ENCODE peak calls at places on chromosomes 1 and 21, in seven cellular contexts. V is BE2C, P is HCT116, B is body of pancreas, E is colonic mucosa, F is choroid plexus epithelial cell, N is IMR-90. L is an unnamed sample.

GRCh38 chr21:33994373-33994772 is 78.8 kb upstream of the ATP5PO start:
- DNase-seq in V (no peak), P (no peak), B (no peak), E (no peak), F (no peak), N (no peak), L (no peak)

GRCh38 chr1:155591770-155592169 is 18.2 kb upstream of the MSTO1 start:
- DNase-seq in V (peak; percentile 36), P (peak; percentile 70), B (peak; percentile 61), E (peak; percentile 32), F (peak; percentile 82), N (peak; percentile 68), L (peak; percentile 29)

GRCh38 chr1:111475706-111476105 is 1.9 kb downstream of the C1orf162 start:
- DNase-seq in V (no peak), P (no peak), B (no peak), E (no peak), F (no peak), N (no peak), L (no peak)

GRCh38 chr1:155038602-155039307 is 5.1 kb downstream of the DCST1 start:
- DNase-seq in V (no peak), P (no peak), B (no peak), E (peak; percentile 81), F (peak; percentile 33), N (peak; percentile 19), L (no peak)

GRCh38 chr1:29136463-29136915 is 12.8 kb upstream of the TMEM200B start:
- DNase-seq in V (no peak), P (no peak), B (peak; percentile 71), E (no peak), F (peak; percentile 48), N (peak; percentile 58), L (no peak)

GRCh38 chr1:157199421-157199755 is 61.2 kb upstream of the ETV3 start:
- DNase-seq in V (no peak), P (no peak), B (no peak), E (no peak), F (peak; percentile 25), N (peak; percentile 19), L (no peak)

GRCh38 chr1:171267391-171267790 is 19.1 kb downstream of the FMO1 start:
- DNase-seq in V (no peak), P (no peak), B (no peak), E (no peak), F (peak; percentile 33), N (peak; percentile 7), L (peak; percentile 31)

GRCh38 chr1:197924516-197925123 is 7.4 kb downstream of the LHX9 start:
- DNase-seq in V (peak; percentile 53), P (peak; percentile 51), B (peak; percentile 66), E (no peak), F (peak; percentile 73), N (peak; percentile 61), L (peak; percentile 21)

GRCh38 chr1:90200637-90201235 is 205.8 kb downstream of the ZNF326 start:
- DNase-seq in V (no peak), P (no peak), B (no peak), E (no peak), F (peak; percentile 13), N (no peak), L (no peak)

GRCh38 chr1:209650454-209650853 is 1.8 kb downstream of the LAMB3 start:
- DNase-seq in V (no peak), P (no peak), B (no peak), E (no peak), F (no peak), N (no peak), L (no peak)

GRCh38 chr1:8252266-8252951 is 65.5 kb upstream of the SLC45A1 start:
- DNase-seq in V (no peak), P (no peak), B (peak; percentile 40), E (no peak), F (no peak), N (no peak), L (no peak)

GRCh38 chr1:157090196-157090647 is 9.4 kb downstream of the ETV3L start:
- DNase-seq in V (peak; percentile 93), P (peak; percentile 55), B (peak; percentile 86), E (peak; percentile 89), F (peak; percentile 95), N (peak; percentile 87), L (peak; percentile 88)

GRCh38 chr1:55069280-55069679 is 29.9 kb downstream of the PCSK9 start:
- DNase-seq in V (no peak), P (no peak), B (no peak), E (no peak), F (no peak), N (no peak), L (no peak)

GRCh38 chr21:45379901-45380330 is 25.0 kb upstream of the COL18A1 start:
- DNase-seq in V (peak; percentile 4), P (no peak), B (no peak), E (no peak), F (no peak), N (no peak), L (no peak)
- H3K4me3 ChIP-seq in V (no peak overlapping the region), P (no peak overlapping the region), B (no peak overlapping the region), E (no peak overlapping the region), F (no peak overlapping the region), N (no peak overlapping the region), L (no peak overlapping the region)

GRCh38 chr1:83860506-83861221 is 138.3 kb downstream of the TTLL7 start:
- DNase-seq in V (no peak), P (peak; percentile 31), B (peak; percentile 90), E (peak; percentile 91), F (peak; percentile 42), N (no peak), L (no peak)
- TF ChIP-seq CTCF in V (no peak), P (peak; percentile 75), B (peak; percentile 76), E (peak; percentile 66), F (peak; percentile 78), N (peak; percentile 23), L (peak; percentile 64)

DNA sequence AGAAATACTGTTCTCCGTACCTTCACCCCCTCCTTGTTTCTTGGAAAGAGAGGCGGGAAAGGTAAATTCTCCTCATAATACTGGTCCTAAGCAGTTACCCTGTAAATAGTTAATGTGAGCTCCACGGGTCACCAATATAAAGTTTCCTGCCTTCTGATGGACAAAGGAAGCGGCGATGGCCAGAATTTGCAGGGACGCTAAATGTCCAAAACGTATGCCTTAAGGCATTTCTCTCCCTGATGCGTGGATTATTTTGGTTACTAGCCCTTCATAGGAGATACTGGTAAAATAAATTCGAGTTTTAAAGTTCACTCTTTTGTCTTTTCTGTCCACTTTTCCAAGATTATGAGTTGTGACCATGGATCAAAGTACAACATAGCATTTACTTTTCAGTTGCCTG is 913 bp upstream of the PTGS2 start:
- DNase-seq in V (no peak), P (no peak), B (no peak), E (no peak), F (peak; percentile 31), N (peak; percentile 6), L (no peak)
- H3K4me3 ChIP-seq in V (no peak overlapping the region), P (peak overlapping the region; percentile 72), B (no peak overlapping the region), E (peak overlapping the region; percentile 51), F (peak overlapping the region; percentile 85), N (peak overlapping the region; percentile 65), L (peak overlapping the region; percentile 64)

GRCh38 chr21:30269803-30270530 is 12.8 kb downstream of the KRTAP24-1 start:
- DNase-seq in V (no peak), P (no peak), B (no peak), E (no peak), F (no peak), N (no peak), L (no peak)

GRCh38 chr21:30268608-30269197 is 14.0 kb downstream of the KRTAP24-1 start:
- DNase-seq in V (peak; percentile 8), P (no peak), B (no peak), E (peak; percentile 22), F (peak; percentile 5), N (no peak), L (no peak)
- TF ChIP-seq CTCF in V (peak; percentile 43), P (no peak), B (no peak), E (no peak), F (peak; percentile 31), N (no peak), L (no peak)

DNA sequence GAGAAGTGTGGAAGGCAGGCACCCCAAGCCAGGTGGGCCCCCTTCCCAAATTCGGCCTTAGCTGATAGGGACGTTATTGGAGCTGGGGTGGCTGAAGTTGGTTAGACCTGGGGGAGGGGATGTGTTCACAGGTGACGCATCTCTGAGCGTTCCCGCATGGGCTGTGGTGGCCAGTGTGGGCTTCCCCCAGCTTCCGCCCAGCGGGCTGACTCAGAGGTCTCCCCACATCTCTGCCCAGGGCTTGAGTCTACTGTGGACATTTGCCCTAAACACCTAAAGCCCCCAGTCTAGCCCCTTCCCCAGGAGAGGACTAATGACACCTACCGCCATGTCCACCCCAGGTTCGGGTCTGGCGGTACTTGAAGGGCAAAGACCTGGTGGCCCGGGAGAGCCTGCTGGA is 1.9 kb downstream of the AGRN start:
- DNase-seq in V (no peak), P (no peak), B (no peak), E (no peak), F (peak; percentile 40), N (peak; percentile 56), L (no peak)
- H3K4me3 ChIP-seq in V (no peak overlapping the region), P (peak overlapping the region; percentile 79), B (no peak overlapping the region), E (no peak overlapping the region), F (no peak overlapping the region), N (peak overlapping the region; percentile 86), L (no peak overlapping the region)

GRCh38 chr1:52970149-52970548 is 43.1 kb downstream of the SCP2 start:
- DNase-seq in V (no peak), P (no peak), B (no peak), E (no peak), F (peak; percentile 48), N (peak; percentile 20), L (no peak)
- TF ChIP-seq CTCF in V (peak; percentile 44), P (no peak), B (no peak), E (no peak), F (peak; percentile 25), N (peak; percentile 20), L (peak; percentile 8)

GRCh38 chr1:40390857-40391256 is 17.3 kb downstream of the SMAP2 start:
- DNase-seq in V (no peak), P (no peak), B (no peak), E (no peak), F (no peak), N (no peak), L (no peak)
- H3K4me3 ChIP-seq in V (no peak overlapping the region), P (no peak overlapping the region), B (no peak overlapping the region), E (no peak overlapping the region), F (no peak overlapping the region), N (no peak overlapping the region), L (no peak overlapping the region)

GRCh38 chr1:92901699-92902405 is 59.4 kb downstream of the DIPK1A start:
- DNase-seq in V (no peak), P (no peak), B (no peak), E (no peak), F (no peak), N (peak; percentile 46), L (no peak)

GRCh38 chr1:92903765-92904164 is 57.5 kb downstream of the DIPK1A start:
- DNase-seq in V (no peak), P (no peak), B (no peak), E (no peak), F (no peak), N (no peak), L (no peak)

GRCh38 chr1:92899780-92900179 is 61.5 kb downstream of the DIPK1A start:
- DNase-seq in V (no peak), P (no peak), B (no peak), E (no peak), F (no peak), N (no peak), L (no peak)

GRCh38 chr1:92900539-92900938 is 60.7 kb downstream of the DIPK1A start:
- DNase-seq in V (no peak), P (no peak), B (no peak), E (no peak), F (no peak), N (no peak), L (no peak)

DNA sequence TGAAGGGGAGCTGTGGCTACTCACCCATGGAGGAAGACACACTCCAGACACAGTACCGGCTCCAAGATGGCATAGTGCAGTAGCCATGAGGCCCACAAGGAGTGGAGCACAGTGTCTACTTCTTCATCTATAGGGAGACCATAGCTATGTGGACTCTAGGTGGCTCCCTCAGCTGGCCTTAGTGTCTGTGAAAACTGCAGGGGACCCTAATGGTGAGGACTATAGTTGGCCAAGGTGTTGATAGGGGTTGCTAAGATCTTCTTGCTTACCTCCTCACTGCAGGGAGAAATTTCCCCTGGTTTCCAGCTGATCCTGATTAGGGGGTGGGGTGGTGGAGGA is 58.9 kb downstream of the DIPK1A start:
- DNase-seq in V (no peak), P (no peak), B (no peak), E (no peak), F (no peak), N (no peak), L (no peak)
- TF ChIP-seq CTCF in V (no peak), P (no peak), B (no peak), E (no peak), F (no peak), N (no peak), L (no peak)